ENCODE peak calls at places on chromosomes 11 and 22, in seven cellular contexts. W, L, K, M, A, R and X are unnamed samples.

GRCh38 chr11:91947215-91947614 is 277.4 kb upstream of the FAT3 start:
- DNase-seq in W (no peak), L (no peak), K (no peak), M (no peak), A (peak; percentile 62), R (no peak), X (no peak)

GRCh38 chr11:76074178-76075112 is 131.9 kb downstream of the WNT11 start:
- DNase-seq in W (no peak), L (no peak), K (no peak), M (no peak), A (no peak), R (no peak), X (no peak)

GRCh38 chr11:57499983-57500461 is 15.5 kb downstream of the SLC43A1 start:
- DNase-seq in W (no peak), L (no peak), K (no peak), M (no peak), A (no peak), R (no peak), X (peak; percentile 32)

GRCh38 chr11:75955443-75955842 is 140.4 kb downstream of the UVRAG start:
- DNase-seq in W (no peak), L (no peak), K (no peak), M (no peak), A (no peak), R (no peak), X (no peak)

GRCh38 chr11:13429836-13430235 is 33.2 kb downstream of the BTBD10 start:
- DNase-seq in W (no peak), L (no peak), K (no peak), M (no peak), A (no peak), R (no peak), X (no peak)

GRCh38 chr11:34206598-34207300 is 101.3 kb downstream of the NAT10 start:
- DNase-seq in W (no peak), L (no peak), K (peak; percentile 47), M (no peak), A (no peak), R (no peak), X (peak; percentile 58)

GRCh38 chr11:113376156-113376555 is 11.4 kb upstream of the ANKK1 start:
- DNase-seq in W (no peak), L (no peak), K (no peak), M (no peak), A (no peak), R (no peak), X (no peak)

GRCh38 chr11:44281151-44281550 is 28.8 kb downstream of the ALX4 start:
- DNase-seq in W (no peak), L (no peak), K (no peak), M (no peak), A (no peak), R (no peak), X (no peak)

GRCh38 chr11:13283636-13284035 is 6.0 kb downstream of the BMAL1 start:
- DNase-seq in W (no peak), L (no peak), K (no peak), M (no peak), A (no peak), R (no peak), X (peak; percentile 72)

GRCh38 chr22:24060375-24060788 is 49.3 kb downstream of the CABIN1 start:
- DNase-seq in W (no peak), L (no peak), K (no peak), M (peak; percentile 61), A (no peak), R (no peak), X (no peak)

GRCh38 chr22:50274311-50274710 is 4.1 kb upstream of the MAPK11 start:
- DNase-seq in W (peak; percentile 55), L (no peak), K (peak; percentile 79), M (no peak), A (no peak), R (peak; percentile 68), X (peak; percentile 86)

GRCh38 chr11:64970731-64971151 is 1.2 kb downstream of the MAJIN start:
- DNase-seq in W (no peak), L (no peak), K (no peak), M (no peak), A (no peak), R (no peak), X (no peak)

GRCh38 chr11:121884601-121885000 is 231.4 kb downstream of the BLID start:
- DNase-seq in W (no peak), L (no peak), K (no peak), M (no peak), A (no peak), R (no peak), X (no peak)

GRCh38 chr11:92828576-92828975 is 140.9 kb upstream of the MTNR1B start:
- DNase-seq in W (no peak), L (no peak), K (peak; percentile 16), M (no peak), A (no peak), R (no peak), X (no peak)

GRCh38 chr22:19126874-19127273 is 4.2 kb upstream of the TSSK2 start:
- DNase-seq in W (no peak), L (no peak), K (no peak), M (no peak), A (no peak), R (no peak), X (no peak)

GRCh38 chr11:73818838-73819237 is 31.2 kb downstream of the MRPL48 start:
- DNase-seq in W (no peak), L (no peak), K (no peak), M (no peak), A (no peak), R (no peak), X (peak; percentile 27)

GRCh38 chr11:2533642-2534115 is 88.9 kb downstream of the KCNQ1 start:
- DNase-seq in W (peak; percentile 78), L (peak; percentile 84), K (peak; percentile 91), M (peak; percentile 97), A (peak; percentile 86), R (peak; percentile 71), X (peak; percentile 96)
- H3K4me3 ChIP-seq in W (no peak overlapping the region), L (no peak overlapping the region), K (no peak overlapping the region), M (no peak overlapping the region), A (no peak overlapping the region), R (no peak overlapping the region), X (no peak overlapping the region)

GRCh38 chr22:22896601-22897000 is 9.0 kb downstream of the IGLL5 start:
- DNase-seq in W (no peak), L (no peak), K (no peak), M (no peak), A (peak; percentile 18), R (no peak), X (no peak)

GRCh38 chr22:22895776-22896445 is 8.3 kb downstream of the IGLL5 start:
- DNase-seq in W (no peak), L (peak; percentile 22), K (no peak), M (no peak), A (peak; percentile 36), R (no peak), X (no peak)

GRCh38 chr22:22893891-22894739 is 6.5 kb downstream of the IGLL5 start:
- DNase-seq in W (no peak), L (peak; percentile 27), K (no peak), M (no peak), A (peak; percentile 47), R (no peak), X (peak; percentile 64)

GRCh38 chr22:22893077-22893805 is 5.6 kb downstream of the IGLL5 start:
- DNase-seq in W (no peak), L (peak; percentile 30), K (no peak), M (no peak), A (peak; percentile 24), R (no peak), X (peak; percentile 72)

GRCh38 chr22:22894740-22895731 is 7.4 kb downstream of the IGLL5 start:
- DNase-seq in W (no peak), L (peak; percentile 25), K (no peak), M (no peak), A (peak; percentile 28), R (no peak), X (no peak)
- H3K27me3 ChIP-seq in W (no peaks in the 10 kb centered on the region), L (no peaks in the 10 kb centered on the region), K (peaks cover 8% of the 10 kb centered on the region), M (peaks cover 9% of the 10 kb centered on the region), A (peaks cover 14% of the 10 kb centered on the region), R (no peaks in the 10 kb centered on the region), X (peaks cover 14% of the 10 kb centered on the region)

GRCh38 chr22:29679316-29679715 is 40.5 kb upstream of the CABP7 start:
- DNase-seq in W (no peak), L (no peak), K (no peak), M (no peak), A (no peak), R (no peak), X (no peak)
- H3K36me3 ChIP-seq in W (peaks cover 96% of the 10 kb centered on the region), L (no peaks in the 10 kb centered on the region), K (no peaks in the 10 kb centered on the region), M (peaks cover 95% of the 10 kb centered on the region), A (peaks cover 45% of the 10 kb centered on the region), R (no peaks in the 10 kb centered on the region), X (peaks cover 16% of the 10 kb centered on the region)

GRCh38 chr11:46114961-46115360 is 6.3 kb downstream of the PHF21A start:
- DNase-seq in W (no peak), L (no peak), K (no peak), M (no peak), A (no peak), R (no peak), X (no peak)
- H3K4me3 ChIP-seq in W (no peak overlapping the region), L (no peak overlapping the region), K (no peak overlapping the region), M (no peak overlapping the region), A (no peak overlapping the region), R (no peak overlapping the region), X (no peak overlapping the region)

DNA sequence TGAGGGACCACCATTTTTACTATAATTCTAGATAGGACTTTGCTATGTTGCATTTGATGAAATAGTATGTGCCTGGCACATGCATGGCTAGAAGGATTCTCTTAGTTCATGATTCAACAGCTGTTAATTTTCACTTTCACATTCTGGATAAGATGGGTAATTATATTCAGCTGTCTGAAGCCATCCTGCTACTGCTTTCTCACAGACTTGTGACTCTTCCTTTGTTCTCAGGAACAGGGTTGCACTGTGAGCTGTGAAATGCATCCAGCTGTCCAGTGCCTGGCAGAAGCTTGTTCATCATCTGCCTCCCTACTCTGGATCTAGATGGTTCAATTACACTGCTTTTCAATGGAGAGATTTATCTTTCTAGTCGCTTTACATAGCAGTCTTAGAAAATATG is 610.1 kb upstream of the ANO5 start:
- DNase-seq in W (no peak), L (no peak), K (no peak), M (no peak), A (no peak), R (no peak), X (no peak)
- H3K27me3 ChIP-seq in W (no peaks in the 10 kb centered on the region), L (no peaks in the 10 kb centered on the region), K (peaks cover 4% of the 10 kb centered on the region), M (no peaks in the 10 kb centered on the region), A (no peaks in the 10 kb centered on the region), R (no peaks in the 10 kb centered on the region), X (no peaks in the 10 kb centered on the region)

GRCh38 chr22:29334148-29334547 is 18.7 kb upstream of the RASL10A start:
- DNase-seq in W (no peak), L (no peak), K (no peak), M (no peak), A (no peak), R (no peak), X (peak; percentile 44)

GRCh38 chr22:29336751-29337490 is 21.4 kb upstream of the RASL10A start:
- DNase-seq in W (peak; percentile 63), L (no peak), K (no peak), M (no peak), A (no peak), R (no peak), X (no peak)

GRCh38 chr22:29335656-29336055 is 20.2 kb upstream of the RASL10A start:
- DNase-seq in W (no peak), L (no peak), K (no peak), M (no peak), A (no peak), R (no peak), X (no peak)

GRCh38 chr22:29332886-29333496 is 17.5 kb upstream of the RASL10A start:
- DNase-seq in W (no peak), L (no peak), K (no peak), M (no peak), A (no peak), R (no peak), X (no peak)

GRCh38 chr22:29334696-29335344 is 19.3 kb upstream of the RASL10A start:
- DNase-seq in W (no peak), L (no peak), K (no peak), M (no peak), A (no peak), R (no peak), X (no peak)
- H3K36me3 ChIP-seq in W (peaks cover 58% of the 10 kb centered on the region), L (no peaks in the 10 kb centered on the region), K (no peaks in the 10 kb centered on the region), M (peaks cover 69% of the 10 kb centered on the region), A (peaks cover 52% of the 10 kb centered on the region), R (no peaks in the 10 kb centered on the region), X (peaks cover 20% of the 10 kb centered on the region)